ENCODE peak calls at places on chromosome 10, in seven cellular contexts. N, H, W, X, A, T and O are unnamed samples.
A peak's percentile ranks its signal among the peaks of the same experiment; 100 is the strongest.

GRCh38 chr10:13716161-13717071 is 129.7 kb downstream of the PRPF18 start:
- DNase-seq in T (peak; percentile 96), X (peak; percentile 50), A (no peak), H (no peak), W (no peak), N (no peak), O (no peak)

GRCh38 chr10:128067691-128068397 is 58.4 kb downstream of the MKI67 start:
- DNase-seq in X (no peak), H (no peak), T (no peak), N (no peak), W (no peak), A (no peak), O (no peak)

GRCh38 chr10:49220031-49220430 is 31.8 kb upstream of the TMEM273 start:
- DNase-seq in A (no peak), T (peak; percentile 14), H (no peak), W (no peak), N (no peak), X (no peak), O (no peak)

GRCh38 chr10:50417906-50418697 is 166.8 kb upstream of the ASAH2 start:
- DNase-seq in T (peak; percentile 86), A (peak; percentile 86), W (peak; percentile 31), N (peak; percentile 87), H (peak; percentile 84), X (peak; percentile 79), O (peak; percentile 23)

GRCh38 chr10:124240721-124241350 is 147.4 kb upstream of the CHST15 start:
- DNase-seq in X (no peak), H (peak; percentile 24), A (no peak), W (no peak), T (no peak), N (no peak), O (no peak)

GRCh38 chr10:131202964-131203363 is 108.6 kb downstream of the TCERG1L start:
- DNase-seq in A (no peak), W (no peak), N (no peak), X (no peak), T (no peak), H (no peak), O (no peak)

GRCh38 chr10:74690393-74690792 is 136.0 kb upstream of the KAT6B start:
- DNase-seq in X (no peak), N (no peak), W (no peak), H (no peak), T (no peak), A (no peak), O (no peak)

GRCh38 chr10:132861884-132862461 is 76.0 kb upstream of the NKX6-2 start:
- DNase-seq in H (peak; percentile 39), X (peak; percentile 12), T (no peak), W (peak; percentile 17), N (peak; percentile 38), A (no peak), O (no peak)

GRCh38 chr10:14060320-14061070 is 270.2 kb downstream of the FRMD4A start:
- DNase-seq in H (peak; percentile 65), A (no peak), X (no peak), W (no peak), N (no peak), T (peak; percentile 32), O (no peak)

GRCh38 chr10:3363316-3364070 is 190.9 kb upstream of the PITRM1 start:
- DNase-seq in X (no peak), A (no peak), H (no peak), T (no peak), W (no peak), N (no peak), O (no peak)

GRCh38 chr10:112793197-112793921 is 156.7 kb upstream of the TCF7L2 start:
- DNase-seq in W (no peak), X (no peak), H (no peak), A (no peak), T (peak; percentile 18), N (no peak), O (no peak)

GRCh38 chr10:7605565-7606295 is 61.0 kb downstream of the ITIH5 start:
- DNase-seq in W (no peak), X (no peak), A (no peak), H (no peak), N (no peak), T (no peak), O (no peak)

GRCh38 chr10:25766213-25766612 is 167.8 kb upstream of the MYO3A start:
- DNase-seq in X (no peak), H (no peak), N (no peak), W (no peak), T (no peak), A (no peak), O (no peak)

GRCh38 chr10:111102381-111102973 is 25.6 kb downstream of the ADRA2A start:
- DNase-seq in T (no peak), H (no peak), A (no peak), W (no peak), N (no peak), X (no peak), O (no peak)

GRCh38 chr10:111106081-111106480 is 29.3 kb downstream of the ADRA2A start:
- DNase-seq in N (no peak), X (no peak), H (no peak), W (no peak), A (no peak), T (no peak), O (no peak)

GRCh38 chr10:111100198-111100597 is 23.4 kb downstream of the ADRA2A start:
- DNase-seq in T (no peak), A (no peak), W (no peak), N (no peak), H (no peak), X (no peak), O (no peak)

GRCh38 chr10:111104811-111105210 is 28.0 kb downstream of the ADRA2A start:
- DNase-seq in X (no peak), W (no peak), H (no peak), N (no peak), A (no peak), T (no peak), O (no peak)

DNA sequence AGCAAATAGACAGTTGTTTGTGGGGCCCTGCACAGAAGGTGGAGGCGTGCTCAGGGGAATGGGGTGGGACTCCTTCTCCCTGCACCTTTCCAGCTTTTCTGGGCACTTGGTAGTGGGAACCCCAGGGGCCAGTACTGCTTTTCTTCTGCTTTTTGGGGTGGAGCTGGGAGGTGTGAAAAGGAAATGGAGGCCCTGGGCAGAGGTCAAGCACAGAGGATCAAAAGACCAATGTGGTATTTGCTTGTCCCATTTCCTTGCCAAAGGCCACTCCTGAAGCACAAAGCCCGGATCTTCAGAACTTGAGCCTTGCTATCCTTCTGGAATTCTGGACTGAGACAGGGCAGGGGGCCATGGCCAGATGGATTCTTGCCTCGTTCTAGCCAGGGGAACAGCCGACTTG is 26.4 kb downstream of the ADRA2A start:
- DNase-seq in A (no peak), W (no peak), H (no peak), N (no peak), T (no peak), X (no peak), O (no peak)
- H3K27ac ChIP-seq in A (no peak overlapping the region), W (no peak overlapping the region), H (no peak overlapping the region), N (no peak overlapping the region), T (no peak overlapping the region), X (no peak overlapping the region), O (no peak overlapping the region)

GRCh38 chr10:121596668-121597503 is 1.4 kb downstream of the FGFR2 start:
- DNase-seq in X (no peak), T (no peak), W (peak; percentile 57), H (no peak), A (no peak), N (peak; percentile 83), O (no peak)
- TF ChIP-seq CTCF in X (no peak), T (no peak), W (peak; percentile 42), H (peak; percentile 31), A (no peak), N (no peak), O (no peak)

GRCh38 chr10:100043796-100044195 is 34.0 kb upstream of the DNMBP start:
- DNase-seq in A (no peak), H (no peak), N (peak; percentile 74), T (no peak), X (peak; percentile 63), W (no peak), O (no peak)
- H3K27ac ChIP-seq in A (peak overlapping the region; percentile 77), H (peak overlapping the region; percentile 31), N (no peak overlapping the region), T (peak overlapping the region; percentile 39), X (peak overlapping the region; percentile 88), W (no peak overlapping the region), O (no peak overlapping the region)

GRCh38 chr10:71753960-71754505 is 19.3 kb downstream of the VSIR start:
- DNase-seq in X (no peak), N (no peak), T (no peak), W (no peak), H (no peak), A (no peak), O (no peak)
- TF ChIP-seq CTCF in X (no peak), N (no peak), T (no peak), W (no peak), H (no peak), A (no peak), O (no peak)

DNA sequence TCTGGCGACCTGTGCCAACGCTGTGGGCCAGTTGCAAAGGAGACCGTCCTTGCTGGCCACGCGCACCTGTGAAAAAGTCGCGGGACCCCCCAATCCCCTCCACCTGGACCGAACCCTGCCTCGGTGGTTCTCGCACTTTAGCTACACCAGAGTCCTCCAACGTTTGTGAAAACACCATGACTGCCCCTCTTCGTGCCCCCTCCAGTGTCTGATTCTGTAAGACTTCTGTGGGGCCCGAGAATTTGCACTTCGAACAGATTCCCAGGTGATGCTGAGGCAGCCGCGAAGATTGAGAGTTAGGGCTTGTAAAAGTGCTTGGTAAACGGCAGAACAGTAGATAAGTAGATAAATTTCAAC is 102.4 kb upstream of the SVIL start:
- DNase-seq in N (no peak), W (no peak), H (no peak), T (no peak), A (no peak), X (no peak), O (no peak)
- H3K27ac ChIP-seq in N (no peak overlapping the region), W (no peak overlapping the region), H (peak overlapping the region; percentile 98), T (no peak overlapping the region), A (no peak overlapping the region), X (peak overlapping the region; percentile 96), O (no peak overlapping the region)

GRCh38 chr10:104314591-104315485 is 23.4 kb downstream of the ITPRIP start:
- DNase-seq in T (no peak), A (no peak), H (peak; percentile 49), N (no peak), X (no peak), W (no peak), O (no peak)
- TF ChIP-seq CTCF in T (no peak), A (no peak), H (no peak), N (peak; percentile 47), X (no peak), W (no peak), O (no peak)

DNA sequence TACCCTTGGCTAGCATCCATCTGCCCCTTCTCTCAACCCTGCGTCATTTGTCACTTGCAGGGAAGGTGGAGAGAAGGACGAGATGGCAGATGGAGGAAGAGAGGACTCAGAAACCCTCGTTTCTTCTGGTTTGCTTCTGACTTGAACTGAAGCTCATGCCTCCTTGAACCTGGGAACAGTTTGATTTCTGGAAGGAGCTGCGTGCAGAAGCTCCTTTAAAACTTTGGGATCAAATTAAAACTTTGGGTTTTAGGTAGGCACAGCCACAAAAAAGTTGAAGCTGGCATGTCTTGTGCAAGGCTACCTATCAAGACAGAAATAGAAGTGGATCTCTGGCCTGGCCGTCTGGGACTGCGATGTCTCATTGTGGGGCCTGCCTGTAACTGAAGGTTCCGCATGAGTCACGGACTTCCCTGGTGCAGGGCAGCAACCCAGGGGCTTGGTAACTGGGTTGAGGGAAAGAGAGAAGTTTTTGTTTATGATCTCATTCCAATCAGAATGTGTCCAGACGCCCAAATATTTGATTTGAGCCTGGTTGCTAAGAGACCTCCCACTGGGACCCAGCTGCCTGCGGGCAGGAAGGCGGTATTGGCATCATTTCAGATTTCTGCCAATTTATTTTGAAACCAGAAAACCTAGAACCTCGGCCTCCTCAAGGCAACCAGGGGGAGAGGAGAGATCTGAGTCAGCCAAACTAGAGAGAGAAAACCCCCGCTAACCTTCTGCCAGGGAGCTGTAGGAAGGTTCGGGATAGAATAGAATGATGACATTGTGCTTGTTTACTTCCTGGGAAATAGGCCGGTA is 15.8 kb upstream of the CAMK1D start:
- DNase-seq in W (no peak), H (peak; percentile 77), A (peak; percentile 78), X (peak; percentile 51), N (no peak), T (peak; percentile 98), O (peak; percentile 31)
- H3K27ac ChIP-seq in W (no peak overlapping the region), H (peak overlapping the region; percentile 44), A (peak overlapping the region; percentile 82), X (peak overlapping the region; percentile 69), N (peak overlapping the region; percentile 7), T (peak overlapping the region; percentile 100), O (no peak overlapping the region)